ENCODE peak calls at places on chromosomes 13 and 19, in seven cellular contexts. B, W, A, I, P, C and Z are unnamed samples.

GRCh38 chr13:35469781-35470380 is 6.6 kb downstream of the MAB21L1 start:
- DNase-seq in B (no peak), W (no peak), A (no peak), I (no peak), P (no peak), C (no peak), Z (no peak)

GRCh38 chr13:54573186-54573585 is 1544.6 kb downstream of the OLFM4 start:
- DNase-seq in B (no peak), W (no peak), A (no peak), I (no peak), P (no peak), C (no peak), Z (no peak)

GRCh38 chr13:103883698-103884097 is 817.5 kb upstream of the SLC10A2 start:
- DNase-seq in B (no peak), W (no peak), A (no peak), I (no peak), P (no peak), C (no peak), Z (no peak)

GRCh38 chr13:112605531-112605990 is 17.6 kb upstream of the TUBGCP3 start:
- DNase-seq in B (no peak), W (no peak), A (no peak), I (no peak), P (no peak), C (no peak), Z (no peak)

GRCh38 chr19:42286349-42287016 is 15.4 kb upstream of the PRR19 start:
- DNase-seq in B (no peak), W (no peak), A (no peak), I (no peak), P (no peak), C (no peak), Z (no peak)

GRCh38 chr19:30520735-30521479 is 148.7 kb downstream of the ZNF536 start:
- DNase-seq in B (no peak), W (no peak), A (no peak), I (no peak), P (no peak), C (no peak), Z (no peak)

GRCh38 chr13:56352356-56352755 is 788.4 kb upstream of the PRR20A start:
- DNase-seq in B (no peak), W (no peak), A (no peak), I (no peak), P (no peak), C (no peak), Z (peak; percentile 14)

GRCh38 chr19:34577056-34577455 is 95.5 kb downstream of the WTIP start:
- DNase-seq in B (no peak), W (no peak), A (no peak), I (no peak), P (no peak), C (no peak), Z (no peak)

GRCh38 chr19:6772028-6772865 is at the start of gene VAV1:
- DNase-seq in B (peak; percentile 78), W (peak; percentile 72), A (peak; percentile 47), I (no peak), P (no peak), C (peak; percentile 81), Z (no peak)

GRCh38 chr13:50941146-50941545 is 31.6 kb downstream of the RNASEH2B start:
- DNase-seq in B (no peak), W (no peak), A (no peak), I (no peak), P (no peak), C (no peak), Z (no peak)

GRCh38 chr19:55809381-55810058 is 22.3 kb downstream of the NLRP11 start:
- DNase-seq in B (peak; percentile 12), W (no peak), A (no peak), I (no peak), P (no peak), C (peak; percentile 4), Z (no peak)

GRCh38 chr19:16032509-16033135 is 43.7 kb upstream of the TPM4 start:
- DNase-seq in B (no peak), W (no peak), A (no peak), I (no peak), P (no peak), C (no peak), Z (no peak)